ENCODE peak calls at places on chromosomes 3 and 15, in seven cellular contexts. N, I, A, V, O, B and G are unnamed samples.

GRCh38 chr15:82585072-82585471 is 44.8 kb upstream of the RPS17 start:
- DNase-seq in N (no peak), A (no peak), V (no peak), O (no peak), I (no peak), B (no peak), G (peak; percentile 70)

GRCh38 chr15:78004919-78005634 is 72.4 kb downstream of the TBC1D2B start:
- DNase-seq in O (peak; percentile 74), B (no peak), N (no peak), V (no peak), I (no peak), A (peak; percentile 93), G (peak; percentile 92)

GRCh38 chr3:102089904-102090492 is 240.7 kb downstream of the NFKBIZ start:
- DNase-seq in N (no peak), B (peak; percentile 18), V (no peak), A (no peak), I (peak; percentile 27), O (peak; percentile 35), G (peak; percentile 75)

GRCh38 chr15:45200799-45201556 is 13.2 kb upstream of the SHF start:
- DNase-seq in B (peak; percentile 80), V (peak; percentile 81), A (peak; percentile 85), N (peak; percentile 95), I (peak; percentile 88), O (peak; percentile 81), G (peak; percentile 85)

GRCh38 chr3:194255252-194256039 is 95.7 kb downstream of the CPN2 start:
- DNase-seq in N (peak; percentile 46), I (no peak), V (no peak), O (peak; percentile 94), A (peak; percentile 86), B (no peak), G (no peak)

GRCh38 chr15:80618666-80619481 is 76.2 kb upstream of the ABHD17C start:
- DNase-seq in A (no peak), N (peak; percentile 8), B (no peak), O (no peak), I (no peak), V (no peak), G (peak; percentile 48)

GRCh38 chr3:14275962-14276909 is 97.6 kb downstream of the LSM3 start:
- DNase-seq in I (no peak), N (no peak), O (no peak), A (no peak), V (peak; percentile 27), B (no peak), G (peak; percentile 26)

GRCh38 chr15:47300596-47300995 is 416.7 kb upstream of the SEMA6D start:
- DNase-seq in N (no peak), B (no peak), I (no peak), O (no peak), V (no peak), A (no peak), G (no peak)

GRCh38 chr3:53219897-53220483 is 35.8 kb downstream of the TKT start:
- DNase-seq in V (peak; percentile 91), B (peak; percentile 90), N (peak; percentile 97), O (peak; percentile 81), I (peak; percentile 52), A (peak; percentile 82), G (peak; percentile 87)

GRCh38 chr15:88644741-88645140 is 5.9 kb downstream of the ISG20 start:
- DNase-seq in A (no peak), V (peak; percentile 37), B (no peak), I (no peak), N (no peak), O (no peak), G (no peak)

GRCh38 chr3:37935756-37936666 is 54.6 kb upstream of the VILL start:
- DNase-seq in A (no peak), V (no peak), N (no peak), O (peak; percentile 81), B (peak; percentile 41), I (no peak), G (peak; percentile 89)

GRCh38 chr15:64842099-64842940 is 605 bp downstream of the PLEKHO2 start:
- DNase-seq in B (peak; percentile 42), A (no peak), O (peak; percentile 48), V (no peak), N (no peak), I (no peak), G (peak; percentile 58)

GRCh38 chr3:121660356-121661171 is at the start of gene HCLS1:
- DNase-seq in V (peak; percentile 53), N (no peak), A (peak; percentile 45), O (peak; percentile 72), I (no peak), B (no peak), G (peak; percentile 66)

GRCh38 chr15:70617911-70618287 is 145.5 kb downstream of the UACA start:
- DNase-seq in V (no peak), B (no peak), O (no peak), A (no peak), N (no peak), I (no peak), G (no peak)

GRCh38 chr15:82117296-82117695 is 71.5 kb upstream of the MEX3B start:
- DNase-seq in B (no peak), V (no peak), A (no peak), O (no peak), I (no peak), N (no peak), G (no peak)

GRCh38 chr3:107928084-107928445 is 162.8 kb downstream of the CD47 start:
- DNase-seq in B (no peak), A (no peak), O (peak; percentile 42), I (no peak), N (no peak), V (no peak), G (peak; percentile 72)

GRCh38 chr3:39448506-39449233 is 18.8 kb upstream of the MOBP start:
- DNase-seq in N (no peak), V (no peak), A (no peak), O (no peak), B (no peak), I (no peak), G (no peak)

GRCh38 chr3:64489361-64490044 is 198.3 kb downstream of the ADAMTS9 start:
- DNase-seq in A (peak; percentile 42), N (peak; percentile 89), I (no peak), B (peak; percentile 94), O (no peak), V (peak; percentile 56), G (no peak)

GRCh38 chr3:168620854-168621253 is 525.1 kb upstream of the GOLIM4 start:
- DNase-seq in O (peak; percentile 13), N (peak; percentile 73), V (no peak), I (peak; percentile 7), B (peak; percentile 71), A (no peak), G (peak; percentile 32)

GRCh38 chr3:119716998-119717397 is 14.2 kb downstream of the CFAP91 start:
- DNase-seq in O (no peak), A (no peak), V (peak; percentile 80), B (no peak), I (no peak), N (no peak), G (no peak)

GRCh38 chr3:8992854-8993253 is 29.6 kb upstream of the RAD18 start:
- DNase-seq in I (no peak), N (no peak), A (no peak), V (no peak), O (no peak), B (no peak), G (no peak)
- H3K27ac ChIP-seq in I (no peak overlapping the region), N (no peak overlapping the region), A (no peak overlapping the region), V (no peak overlapping the region), O (no peak overlapping the region), B (no peak overlapping the region), G (no peak overlapping the region)

DNA sequence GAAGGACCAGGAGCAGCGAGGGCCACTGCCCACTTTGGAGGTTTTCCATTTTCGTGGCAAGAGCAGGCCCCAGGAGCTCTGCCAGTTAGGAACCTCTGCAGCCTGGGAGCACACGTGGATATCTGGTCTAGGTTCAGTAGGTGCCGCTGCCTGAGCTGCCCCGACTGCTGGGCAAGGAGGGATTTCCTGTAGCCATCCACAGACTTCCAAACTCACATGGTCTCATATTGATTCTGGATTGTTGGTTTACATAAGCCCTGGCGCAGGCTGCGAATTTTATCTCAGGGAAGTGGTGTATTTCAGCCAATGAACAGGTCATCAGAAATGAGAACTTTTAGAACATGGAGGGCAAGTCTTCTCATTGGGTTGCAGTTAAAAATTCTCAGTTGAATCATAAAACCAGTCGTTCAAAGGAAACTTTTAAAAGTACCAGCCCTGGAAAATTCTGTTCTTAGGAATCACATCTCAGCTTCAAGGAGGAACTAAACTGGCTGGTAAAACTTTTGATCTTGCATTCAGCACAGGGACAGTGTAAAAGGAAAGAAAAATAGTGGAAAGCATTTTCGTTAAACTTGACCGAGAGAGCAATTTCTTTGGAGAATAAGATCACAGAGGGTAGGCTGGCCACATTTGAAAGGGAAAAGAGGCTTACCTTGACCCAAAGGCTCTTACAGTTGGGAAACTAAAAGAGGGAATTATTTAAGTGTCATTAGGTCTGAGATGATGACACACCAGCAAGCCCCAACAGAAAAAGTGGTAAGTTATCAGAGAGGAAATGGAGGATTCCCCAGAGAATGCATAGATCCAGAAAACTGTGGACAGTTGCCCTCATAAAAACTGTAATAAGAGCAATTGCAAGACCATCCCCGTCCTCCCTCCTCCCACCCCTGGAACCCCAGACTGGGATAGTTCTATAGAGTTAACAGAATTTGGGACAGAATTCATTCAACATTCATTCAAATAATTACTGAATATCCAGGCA is 6.4 kb upstream of the RTP3 start:
- DNase-seq in N (peak; percentile 14), O (no peak), V (no peak), B (no peak), I (no peak), A (no peak), G (no peak)
- H3K4me1 ChIP-seq in N (peaks cover 4% of the 10 kb centered on the region), O (peaks cover 5% of the 10 kb centered on the region), V (peaks cover 7% of the 10 kb centered on the region), B (no peaks in the 10 kb centered on the region), I (no peaks in the 10 kb centered on the region), A (peaks cover 10% of the 10 kb centered on the region), G (peaks cover 16% of the 10 kb centered on the region)

DNA sequence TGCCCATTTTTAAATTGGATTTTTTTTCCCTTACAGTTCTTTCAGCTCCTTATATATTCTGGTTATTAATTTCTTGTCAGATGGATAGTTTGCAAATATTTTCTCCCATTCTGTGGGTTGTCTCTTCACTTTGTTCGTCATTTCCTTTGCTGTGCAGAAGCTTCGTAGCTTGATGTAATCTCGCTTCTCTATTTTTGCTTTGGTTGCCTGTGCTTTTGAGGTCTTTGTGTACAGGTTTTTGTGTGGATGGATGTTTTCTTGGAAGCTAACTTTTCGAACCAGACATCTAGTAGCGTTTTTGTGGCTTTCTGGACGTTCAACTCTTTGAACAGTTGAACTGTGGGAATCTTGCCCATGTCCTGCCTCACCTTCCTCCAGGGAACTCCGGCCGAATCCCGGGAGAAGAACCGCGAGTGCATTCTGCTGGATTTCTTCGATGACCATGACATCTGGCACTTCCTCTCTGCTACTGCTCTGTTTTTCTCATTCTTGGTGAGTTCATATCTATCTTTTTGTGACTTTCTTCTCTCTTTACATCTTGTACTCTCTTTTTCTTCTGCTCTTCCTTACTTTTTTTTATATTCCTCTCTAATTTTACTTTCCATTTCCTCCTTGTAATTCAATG is 70.6 kb downstream of the USF3 start:
- DNase-seq in B (no peak), I (no peak), V (no peak), O (no peak), A (no peak), N (no peak), G (no peak)
- H3K27ac ChIP-seq in B (no peak overlapping the region), I (no peak overlapping the region), V (peak overlapping the region; percentile 56), O (no peak overlapping the region), A (peak overlapping the region; percentile 10), N (no peak overlapping the region), G (no peak overlapping the region)

DNA sequence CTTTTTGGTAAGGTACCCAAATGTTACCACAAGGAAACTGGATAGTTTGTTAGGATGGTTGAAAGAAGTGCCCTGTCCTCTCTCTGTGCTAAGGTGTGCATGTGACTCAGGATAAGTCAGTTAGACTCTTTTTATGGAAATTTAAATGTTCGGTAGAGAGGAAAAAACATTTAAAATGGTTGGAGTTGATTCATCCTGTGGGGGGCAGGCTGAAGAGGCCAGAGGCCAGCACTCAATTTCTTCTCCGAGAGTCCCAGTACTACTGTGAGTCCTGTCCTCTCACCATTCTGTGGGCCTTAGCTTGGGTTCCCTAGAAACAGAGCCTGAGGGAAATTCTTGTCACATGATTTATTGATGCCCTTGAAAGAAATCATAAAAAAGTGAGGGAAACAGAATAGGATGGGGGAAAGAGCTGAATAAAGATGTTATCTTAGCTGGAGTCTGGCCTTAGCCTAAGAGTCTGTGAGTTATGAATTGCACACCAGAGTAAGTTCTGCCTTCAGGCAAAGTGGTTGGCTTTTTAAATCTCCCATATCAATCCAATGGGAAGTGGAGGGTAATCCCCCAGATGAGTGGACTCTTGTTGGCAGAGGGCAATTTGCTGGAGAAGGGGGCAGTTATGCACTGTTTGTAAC is 106.5 kb upstream of the GALNT15 start:
- DNase-seq in B (no peak), A (no peak), I (no peak), O (peak; percentile 74), V (no peak), N (no peak), G (peak; percentile 66)
- H3K4me1 ChIP-seq in B (no peaks in the 10 kb centered on the region), A (peaks cover 12% of the 10 kb centered on the region), I (peaks cover 27% of the 10 kb centered on the region), O (peaks cover 53% of the 10 kb centered on the region), V (no peaks in the 10 kb centered on the region), N (no peaks in the 10 kb centered on the region), G (peaks cover 67% of the 10 kb centered on the region)